ENCODE peak calls at places on chromosomes 6 and 20, in seven cellular contexts. G is upper lobe of left lung; D is adrenal gland; W is PC-9; B is stomach; L is effector memory CD4-positive, alpha-beta T cell; U is left lung. T is an unnamed sample.

GRCh38 chr20:61899971-61900370 is 165.7 kb downstream of the TAF4 start:
- DNase-seq in U (peak; percentile 59), D (no peak), W (no peak), L (no peak), B (no peak), G (no peak), T (no peak)

GRCh38 chr6:145626857-145627256 is 108.5 kb downstream of the EPM2A start:
- DNase-seq in B (no peak), G (no peak), L (no peak), W (no peak), U (no peak), D (no peak), T (no peak)

GRCh38 chr6:149940673-149940984 is 1.2 kb upstream of the ULBP2 start:
- DNase-seq in W (no peak), U (no peak), L (no peak), G (no peak), B (no peak), D (no peak), T (no peak)

GRCh38 chr6:132972971-132973370 is 158.6 kb downstream of the RPS12 start:
- DNase-seq in B (no peak), G (no peak), D (no peak), W (no peak), L (no peak), U (no peak), T (no peak)

GRCh38 chr6:43123691-43124314 is 47.3 kb upstream of the SRF start:
- DNase-seq in L (no peak), W (no peak), G (no peak), U (no peak), D (no peak), B (no peak), T (no peak)

GRCh38 chr20:41331731-41332130 is 8.9 kb upstream of the LPIN3 start:
- DNase-seq in B (no peak), W (no peak), U (no peak), G (peak; percentile 70), D (no peak), L (no peak), T (no peak)

GRCh38 chr20:10007747-10008146 is 27.0 kb upstream of the ANKEF1 start:
- DNase-seq in U (no peak), D (no peak), W (no peak), B (no peak), L (no peak), G (no peak), T (no peak)

GRCh38 chr20:8447262-8448120 is 315.4 kb downstream of the PLCB1 start:
- DNase-seq in B (peak; percentile 64), D (no peak), W (no peak), G (no peak), L (no peak), U (no peak), T (peak; percentile 54)

GRCh38 chr6:127118505-127119360 is at the start of gene RSPO3:
- DNase-seq in W (peak; percentile 28), L (no peak), G (peak; percentile 28), U (peak; percentile 80), D (no peak), B (peak; percentile 25), T (no peak)

GRCh38 chr20:44810391-44811149 is at the start of gene RIMS4:
- DNase-seq in D (no peak), W (no peak), G (no peak), B (no peak), U (no peak), L (no peak), T (no peak)

GRCh38 chr6:36997811-36998722 is 7.4 kb upstream of the FGD2 start:
- DNase-seq in L (no peak), B (peak; percentile 86), W (no peak), D (peak; percentile 89), G (peak; percentile 47), U (peak; percentile 34), T (peak; percentile 50)

GRCh38 chr6:100171533-100172321 is 177.7 kb upstream of the MCHR2 start:
- DNase-seq in U (no peak), D (no peak), B (no peak), G (no peak), L (no peak), W (no peak), T (no peak)

GRCh38 chr20:50729925-50730764 is 1.2 kb upstream of the PARD6B start:
- DNase-seq in D (peak; percentile 43), B (no peak), W (no peak), G (no peak), U (no peak), L (no peak), T (peak; percentile 30)

GRCh38 chr6:162854734-162855191 is 127.0 kb downstream of the PACRG start:
- DNase-seq in B (no peak), W (no peak), L (no peak), U (no peak), G (no peak), D (no peak), T (no peak)

GRCh38 chr6:126267621-126268020 is 72.3 kb upstream of the CENPW start:
- DNase-seq in U (no peak), W (no peak), D (no peak), B (no peak), G (no peak), L (no peak), T (no peak)

GRCh38 chr6:21955196-21955595 is 341.6 kb downstream of the PRL start:
- DNase-seq in U (no peak), W (no peak), G (no peak), D (no peak), L (no peak), B (no peak), T (no peak)

GRCh38 chr6:167760979-167761793 is 65.5 kb upstream of the AFDN start:
- DNase-seq in W (no peak), B (peak; percentile 76), D (peak; percentile 40), L (no peak), U (no peak), G (peak; percentile 74), T (no peak)

GRCh38 chr6:81814365-81815109 is 62.1 kb upstream of the TENT5A start:
- DNase-seq in G (peak; percentile 36), U (no peak), L (no peak), B (no peak), D (no peak), W (no peak), T (no peak)

GRCh38 chr6:23445157-23445710 is 680.8 kb upstream of the NRSN1 start:
- DNase-seq in U (no peak), D (no peak), L (no peak), W (no peak), G (no peak), B (no peak), T (no peak)

GRCh38 chr6:26044140-26045045 is 42.8 kb upstream of the HFE start:
- DNase-seq in D (peak; percentile 83), G (peak; percentile 54), L (peak; percentile 34), B (no peak), U (peak; percentile 79), W (no peak), T (peak; percentile 46)

GRCh38 chr20:50561379-50562078 is 51.3 kb downstream of the PTPN1 start:
- DNase-seq in B (no peak), L (no peak), W (peak; percentile 57), U (no peak), D (peak; percentile 74), G (no peak), T (no peak)

GRCh38 chr20:38450412-38450975 is 15.4 kb upstream of the SNHG17 start:
- DNase-seq in B (no peak), D (no peak), U (no peak), W (no peak), G (no peak), L (no peak), T (no peak)

GRCh38 chr20:48733296-48733790 is 94.5 kb downstream of the PREX1 start:
- DNase-seq in G (no peak), U (no peak), L (no peak), W (no peak), B (no peak), D (no peak), T (no peak)

GRCh38 chr20:16095241-16095640 is 478.0 kb downstream of the KIF16B start:
- DNase-seq in B (no peak), U (no peak), D (no peak), G (no peak), L (no peak), W (no peak), T (no peak)

GRCh38 chr20:61026173-61026572 is 225.9 kb upstream of the CDH4 start:
- DNase-seq in G (no peak), L (no peak), D (no peak), W (no peak), U (no peak), B (no peak), T (no peak)

GRCh38 chr6:31738048-31738979 is 1.5 kb upstream of the MSH5 start:
- DNase-seq in U (no peak), W (peak; percentile 65), D (peak; percentile 55), B (peak; percentile 89), G (peak; percentile 87), L (peak; percentile 68), T (peak; percentile 95)

GRCh38 chr6:42349753-42350573 is 101.8 kb downstream of the TRERF1 start:
- DNase-seq in L (no peak), D (no peak), W (no peak), B (no peak), G (no peak), U (no peak), T (no peak)

GRCh38 chr6:73028893-73029450 is 196.3 kb downstream of the KHDC1L start:
- DNase-seq in U (no peak), G (no peak), W (no peak), L (no peak), B (no peak), D (no peak), T (no peak)

GRCh38 chr20:21702553-21703467 is 2.7 kb upstream of the PAX1 start:
- DNase-seq in W (peak; percentile 21), B (no peak), G (peak; percentile 41), L (no peak), D (peak; percentile 42), U (peak; percentile 75), T (peak; percentile 23)

GRCh38 chr6:157717266-157717870 is 105.7 kb upstream of the SNX9 start:
- DNase-seq in D (no peak), L (no peak), W (no peak), U (no peak), B (no peak), G (no peak), T (peak; percentile 74)
- H3K4me1 ChIP-seq in D (no peaks in the 10 kb centered on the region), L (no peaks in the 10 kb centered on the region), W (peaks cover 13% of the 10 kb centered on the region), U (peaks cover 4% of the 10 kb centered on the region), B (peaks cover 27% of the 10 kb centered on the region), G (no peaks in the 10 kb centered on the region), T (no peaks in the 10 kb centered on the region)

GRCh38 chr6:164200071-164200470 is 785.6 kb downstream of the QKI start:
- DNase-seq in D (no peak), W (no peak), B (no peak), U (no peak), L (no peak), G (no peak), T (no peak)

GRCh38 chr6:164195605-164196004 is 781.1 kb downstream of the QKI start:
- DNase-seq in D (no peak), W (no peak), L (no peak), G (no peak), U (no peak), B (no peak), T (no peak)
- H3K4me1 ChIP-seq in D (no peaks in the 10 kb centered on the region), W (no peaks in the 10 kb centered on the region), L (no peaks in the 10 kb centered on the region), G (no peaks in the 10 kb centered on the region), U (no peaks in the 10 kb centered on the region), B (no peaks in the 10 kb centered on the region), T (no peaks in the 10 kb centered on the region)

GRCh38 chr20:47347661-47348462 is 8.6 kb downstream of the ZMYND8 start:
- DNase-seq in W (no peak), G (no peak), D (no peak), B (no peak), U (no peak), L (no peak), T (no peak)
- H3K4me1 ChIP-seq in W (peaks cover 43% of the 10 kb centered on the region), G (peaks cover 57% of the 10 kb centered on the region), D (peaks cover 52% of the 10 kb centered on the region), B (peaks cover 99% of the 10 kb centered on the region), U (peaks cover 46% of the 10 kb centered on the region), L (peaks cover 29% of the 10 kb centered on the region), T (peaks cover 21% of the 10 kb centered on the region)

GRCh38 chr20:17963114-17963897 is 5.3 kb downstream of the SNX5 start:
- DNase-seq in G (no peak), U (no peak), L (no peak), D (no peak), W (no peak), B (no peak), T (no peak)
- H3K4me1 ChIP-seq in G (peaks cover 69% of the 10 kb centered on the region), U (peaks cover 63% of the 10 kb centered on the region), L (peaks cover 45% of the 10 kb centered on the region), D (peaks cover 52% of the 10 kb centered on the region), W (peaks cover 45% of the 10 kb centered on the region), B (peaks cover 92% of the 10 kb centered on the region), T (peaks cover 34% of the 10 kb centered on the region)

T was measured in small intestine.